ENCODE peak calls at places on chromosome 3, in seven cellular contexts. N, O, B, M, D, W and T are unnamed samples.

GRCh38 chr3:149808209-149808829 is 4.7 kb upstream of the RNF13 start:
- DNase-seq in M (no peak), D (peak; percentile 58), W (peak; percentile 67), B (no peak), N (peak; percentile 70), O (peak; percentile 23), T (peak; percentile 71)

GRCh38 chr3:114418107-114418506 is 124.3 kb downstream of the TIGIT start:
- DNase-seq in W (no peak), M (no peak), B (no peak), O (no peak), N (no peak), D (no peak), T (no peak)

GRCh38 chr3:112786881-112787625 is 59.6 kb downstream of the CD200R1L start:
- DNase-seq in O (no peak), D (no peak), W (no peak), B (no peak), N (no peak), M (no peak), T (no peak)

GRCh38 chr3:36696799-36697198 is 67.6 kb downstream of the DCLK3 start:
- DNase-seq in D (no peak), M (no peak), B (no peak), O (no peak), N (no peak), W (peak; percentile 32), T (no peak)

GRCh38 chr3:153319691-153320552 is 157.9 kb downstream of the RAP2B start:
- DNase-seq in D (no peak), B (no peak), W (no peak), N (no peak), M (no peak), O (no peak), T (no peak)

GRCh38 chr3:42043116-42043796 is 47.9 kb upstream of the TRAK1 start:
- DNase-seq in D (peak; percentile 87), O (no peak), M (no peak), N (no peak), B (no peak), W (peak; percentile 88), T (no peak)

GRCh38 chr3:13414040-13414729 is 5.9 kb downstream of the NUP210 start:
- DNase-seq in M (no peak), D (no peak), W (no peak), N (no peak), B (peak; percentile 89), O (peak; percentile 45), T (no peak)

GRCh38 chr3:126752303-126753190 is 48.5 kb downstream of the CHCHD6 start:
- DNase-seq in N (peak; percentile 38), M (peak; percentile 78), B (peak; percentile 30), O (peak; percentile 71), W (peak; percentile 82), D (peak; percentile 63), T (peak; percentile 36)

GRCh38 chr3:112350181-112350825 is 17.3 kb downstream of the CD200 start:
- DNase-seq in W (no peak), B (no peak), O (no peak), N (no peak), D (no peak), M (no peak), T (no peak)

GRCh38 chr3:60992395-60992794 is 258.9 kb downstream of the FHIT start:
- DNase-seq in W (no peak), B (no peak), D (no peak), O (no peak), M (no peak), N (no peak), T (no peak)

GRCh38 chr3:134527538-134528186 is 41.8 kb downstream of the CEP63 start:
- DNase-seq in O (no peak), M (no peak), W (no peak), N (no peak), D (no peak), B (no peak), T (no peak)

GRCh38 chr3:69020857-69021256 is 7.4 kb upstream of the EOGT start:
- DNase-seq in O (no peak), D (no peak), N (no peak), W (no peak), M (no peak), B (no peak), T (no peak)

GRCh38 chr3:134754768-134755559 is 40.1 kb upstream of the EPHB1 start:
- DNase-seq in B (no peak), W (peak; percentile 48), O (peak; percentile 58), D (peak; percentile 29), M (peak; percentile 19), N (peak; percentile 10), T (peak; percentile 13)

GRCh38 chr3:47536221-47536891 is 22.8 kb upstream of the ELP6 start:
- DNase-seq in O (no peak), M (no peak), N (no peak), D (no peak), B (no peak), W (no peak), T (no peak)

GRCh38 chr3:31077021-31077601 is 182.7 kb upstream of the GADL1 start:
- DNase-seq in W (no peak), M (no peak), O (no peak), D (peak; percentile 46), N (peak; percentile 80), B (no peak), T (peak; percentile 15)

GRCh38 chr3:155129396-155129795 is 49.3 kb downstream of the MME start:
- DNase-seq in B (no peak), W (no peak), M (no peak), O (no peak), D (no peak), N (no peak), T (no peak)

GRCh38 chr3:155131104-155131503 is 51.0 kb downstream of the MME start:
- DNase-seq in D (no peak), N (no peak), B (no peak), M (no peak), W (no peak), O (peak; percentile 54), T (no peak)

GRCh38 chr3:155135003-155135402 is 54.9 kb downstream of the MME start:
- DNase-seq in M (no peak), B (no peak), W (no peak), N (no peak), O (no peak), D (no peak), T (no peak)

GRCh38 chr3:155130001-155130400 is 49.9 kb downstream of the MME start:
- DNase-seq in O (no peak), B (no peak), D (no peak), W (no peak), M (no peak), N (no peak), T (no peak)
- TF ChIP-seq SIN3A in O (no peak), B (no peak), D (no peak), W (no peak), M (no peak), N (no peak), T (no peak)

DNA sequence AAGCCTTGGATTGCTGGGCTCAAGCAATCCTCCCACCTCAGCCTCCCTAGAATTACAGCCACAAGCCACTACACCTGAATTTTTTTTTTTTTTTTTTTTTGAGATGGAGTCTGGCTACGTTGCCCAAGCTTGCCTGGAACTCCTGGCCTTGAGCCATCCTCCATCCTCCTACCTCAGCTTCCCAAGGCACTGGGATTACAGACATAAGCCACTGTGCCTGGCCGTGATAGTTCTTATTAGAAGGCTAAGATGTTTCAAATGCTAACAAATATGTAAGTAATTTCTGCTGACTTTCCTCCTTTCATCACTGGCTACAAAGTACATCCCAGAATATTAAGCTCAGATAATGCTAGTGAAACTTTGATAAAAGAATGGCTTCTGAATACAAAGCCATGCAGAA is 5.7 kb upstream of the SETMAR start:
- DNase-seq in W (no peak), O (no peak), D (no peak), N (no peak), B (no peak), M (no peak), T (no peak)
- TF ChIP-seq SIN3A in W (no peak), O (no peak), D (no peak), N (no peak), B (no peak), M (no peak), T (no peak)

DNA sequence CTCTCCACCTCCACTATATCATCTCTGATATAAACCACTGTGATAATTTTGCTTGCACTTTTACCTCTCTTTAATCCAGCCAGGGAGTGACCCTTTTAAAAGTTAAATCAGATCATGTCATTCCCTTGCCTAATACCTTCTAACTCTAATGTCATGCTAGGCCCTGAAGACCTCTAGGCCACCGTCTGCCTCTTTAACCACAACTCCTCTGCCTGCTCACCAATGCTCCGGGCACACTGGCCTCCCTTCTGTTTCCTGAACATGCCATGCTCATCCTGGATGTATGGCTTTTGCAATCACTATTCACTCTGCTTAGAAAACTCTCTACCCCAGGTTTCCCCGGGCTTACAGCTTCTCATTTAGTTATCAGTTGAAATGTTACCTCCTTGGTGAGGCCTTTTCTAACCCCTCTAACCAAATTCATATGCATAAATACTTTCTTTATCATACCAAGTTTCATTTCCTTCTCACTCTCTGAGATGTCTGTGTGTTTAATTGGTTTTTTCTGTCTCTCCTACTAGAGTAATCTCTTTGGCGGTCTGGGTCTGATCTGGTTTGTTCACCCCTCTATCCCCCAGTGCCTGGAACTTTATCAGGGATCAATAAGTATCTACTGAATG is 727.8 kb upstream of the CFAP20DC start:
- DNase-seq in N (no peak), O (no peak), B (no peak), W (no peak), M (no peak), D (no peak), T (no peak)
- TF ChIP-seq SIN3A in N (no peak), O (no peak), B (no peak), W (no peak), M (no peak), D (no peak), T (no peak)

GRCh38 chr3:185915642-185916041 is 22.2 kb downstream of the TRA2B start:
- DNase-seq in O (no peak), W (no peak), N (no peak), M (no peak), B (no peak), D (no peak), T (no peak)

GRCh38 chr3:185914911-185915629 is 22.7 kb downstream of the TRA2B start:
- DNase-seq in B (no peak), D (no peak), N (no peak), W (no peak), O (no peak), M (no peak), T (no peak)

GRCh38 chr3:185912929-185913901 is 24.6 kb downstream of the TRA2B start:
- DNase-seq in O (no peak), D (no peak), N (no peak), W (no peak), M (no peak), B (no peak), T (no peak)

GRCh38 chr3:185912512-185912911 is 25.3 kb downstream of the TRA2B start:
- DNase-seq in M (no peak), O (no peak), N (no peak), B (no peak), D (no peak), W (no peak), T (no peak)

DNA sequence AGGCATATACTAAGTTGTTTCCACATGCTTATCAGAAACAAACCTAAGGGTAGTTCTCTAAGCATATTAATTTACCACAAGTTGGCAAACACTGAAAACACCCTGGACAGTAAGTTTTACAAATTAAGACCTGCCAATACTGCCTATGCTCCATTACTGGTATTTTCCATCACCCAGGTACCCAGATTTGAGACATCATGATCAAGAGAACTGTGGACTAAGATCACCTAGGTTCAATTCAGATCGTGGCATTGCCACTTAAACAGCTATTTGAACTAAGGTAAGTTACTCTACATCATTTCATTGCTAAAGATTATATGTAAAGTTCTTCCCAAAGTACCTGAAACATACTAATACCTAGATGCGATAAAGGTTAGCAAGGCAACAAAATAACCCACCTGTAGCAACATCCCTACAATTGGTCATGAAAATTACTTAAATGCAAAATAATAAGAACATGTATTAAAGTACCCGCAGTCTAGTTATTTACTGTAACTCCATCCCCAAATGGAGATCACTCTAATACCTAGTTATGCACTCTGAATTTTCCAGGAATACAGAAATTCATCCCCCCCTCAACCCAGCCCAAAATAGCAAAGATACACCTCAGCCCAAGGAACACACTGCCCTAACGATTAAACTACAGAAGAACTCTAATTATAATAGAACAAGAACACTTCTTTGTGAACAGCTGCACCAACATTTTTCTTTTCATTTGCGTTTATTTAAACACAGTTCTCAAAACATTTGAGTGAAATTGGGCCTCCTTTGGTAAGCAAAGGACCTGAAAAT is 21.6 kb downstream of the TRA2B start:
- DNase-seq in O (no peak), N (no peak), B (no peak), M (no peak), D (no peak), W (no peak), T (no peak)
- TF ChIP-seq SIN3A in O (no peak), N (no peak), B (no peak), M (no peak), D (no peak), W (no peak), T (no peak)